ENCODE peak calls at places on chromosomes 3 and 15, in five cellular contexts. M is cardiac muscle cell, R is fibroblast of lung, H is thyroid gland, J is fibroblast of the aortic adventitia. C is an unnamed sample.

GRCh38 chr3:82834098-82834497 is 1072.7 kb upstream of the GBE1 start:
- DNase-seq in H (no peak), R (no peak), M (no peak), J (no peak), C (no peak)

GRCh38 chr15:44094776-44095175 is 100.3 kb downstream of the FRMD5 start:
- DNase-seq in J (peak), M (no peak), R (peak), H (no peak), C (no peak)

GRCh38 chr3:140187648-140188221 is 252.8 kb downstream of the CLSTN2 start:
- DNase-seq in R (no peak), M (no peak), H (peak), J (no peak), C (no peak)

GRCh38 chr15:66138096-66138783 is 115.3 kb downstream of the MEGF11 start:
- DNase-seq in J (no peak), H (peak), R (no peak), M (peak), C (no peak)

GRCh38 chr15:31498329-31498728 is 171.7 kb downstream of the KLF13 start:
- DNase-seq in M (no peak), H (no peak), J (no peak), R (no peak), C (no peak)

GRCh38 chr15:35784745-35785144 is 238.8 kb upstream of the DPH6 start:
- DNase-seq in R (no peak), H (peak), J (no peak), M (peak), C (no peak)

GRCh38 chr15:80709542-80709941 is 14.4 kb downstream of the ABHD17C start:
- DNase-seq in M (no peak), H (peak), R (no peak), J (no peak), C (no peak)

GRCh38 chr15:39589193-39589814 is 8.4 kb downstream of the THBS1 start:
- DNase-seq in R (no peak), J (no peak), H (no peak), M (no peak), C (no peak)

GRCh38 chr3:114466816-114467215 is 173.0 kb downstream of the TIGIT start:
- DNase-seq in R (no peak), H (no peak), J (no peak), M (no peak), C (no peak)

GRCh38 chr15:20352241-20353200 is 189.1 kb downstream of the GOLGA6L6 start:
- DNase-seq in M (no peak), H (no peak), J (no peak), R (no peak), C (no peak)

GRCh38 chr3:43505351-43505750 is 116.5 kb downstream of the ANO10 start:
- DNase-seq in H (no peak), R (peak), M (no peak), J (peak), C (no peak)

GRCh38 chr15:54088837-54089236 is 110.6 kb downstream of the UNC13C start:
- DNase-seq in H (no peak), R (no peak), J (no peak), M (no peak), C (no peak)

GRCh38 chr3:10968390-10968789 is 24.2 kb upstream of the SLC6A1 start:
- DNase-seq in R (no peak), H (no peak), M (no peak), J (no peak), C (no peak)

GRCh38 chr3:23865595-23866396 is 51.0 kb downstream of the NKIRAS1 start:
- DNase-seq in R (peak), M (peak), J (no peak), H (peak), C (no peak)

GRCh38 chr3:124993462-124993861 is 58.9 kb upstream of the MUC13 start:
- DNase-seq in M (no peak), R (no peak), J (peak), H (no peak), C (no peak)

GRCh38 chr3:151445283-151446001 is 15.4 kb downstream of the IGSF10 start:
- DNase-seq in H (no peak), M (no peak), J (peak), R (peak), C (peak)

GRCh38 chr3:27533718-27534578 is 49.8 kb upstream of the SLC4A7 start:
- DNase-seq in R (peak), M (no peak), H (peak), J (peak), C (peak)

GRCh38 chr15:49059491-49059890 is 13.2 kb upstream of the SECISBP2L start:
- DNase-seq in J (no peak), R (no peak), H (no peak), M (no peak), C (no peak)

GRCh38 chr3:11195721-11196332 is 41.5 kb downstream of the HRH1 start:
- DNase-seq in H (no peak), R (peak), M (no peak), J (peak), C (no peak)

GRCh38 chr3:16427309-16427965 is 86.1 kb downstream of the RFTN1 start:
- DNase-seq in M (peak), R (peak), H (no peak), J (peak), C (peak)

GRCh38 chr15:73691398-73691797 is 7.2 kb downstream of the CD276 start:
- DNase-seq in M (peak), J (peak), R (peak), H (peak), C (peak)

GRCh38 chr3:53342353-53342752 is 5.0 kb downstream of the DCP1A start:
- DNase-seq in M (no peak), J (peak), R (peak), H (peak), C (no peak)

GRCh38 chr3:23202921-23203650 is at the start of gene UBE2E2:
- DNase-seq in R (peak), M (peak), J (peak), H (peak), C (peak)

GRCh38 chr3:179146911-179147570 is 1.1 kb upstream of the PIK3CA start:
- DNase-seq in H (no peak), J (peak), M (peak), R (peak), C (no peak)

GRCh38 chr15:31108836-31109235 is 7.3 kb upstream of the TRPM1 start:
- DNase-seq in M (no peak), H (no peak), J (no peak), R (peak), C (no peak)

GRCh38 chr3:52433328-52434060 is 11.4 kb downstream of the SEMA3G start:
- DNase-seq in M (peak), R (no peak), J (no peak), H (no peak), C (no peak)

GRCh38 chr3:157549498-157549897 is 46.3 kb upstream of the VEPH1 start:
- DNase-seq in H (no peak), M (no peak), R (no peak), J (no peak), C (no peak)

GRCh38 chr3:149352556-149352955 is 19.1 kb upstream of the TM4SF18 start:
- DNase-seq in H (peak), M (peak), J (peak), R (peak), C (no peak)

GRCh38 chr3:168885028-168885427 is 778.5 kb downstream of the MECOM start:
- DNase-seq in H (no peak), M (no peak), R (peak), J (peak), C (no peak)

GRCh38 chr3:74663178-74663577 is 48.7 kb upstream of the CNTN3 start:
- DNase-seq in J (no peak), H (no peak), R (no peak), M (no peak), C (no peak)

DNA sequence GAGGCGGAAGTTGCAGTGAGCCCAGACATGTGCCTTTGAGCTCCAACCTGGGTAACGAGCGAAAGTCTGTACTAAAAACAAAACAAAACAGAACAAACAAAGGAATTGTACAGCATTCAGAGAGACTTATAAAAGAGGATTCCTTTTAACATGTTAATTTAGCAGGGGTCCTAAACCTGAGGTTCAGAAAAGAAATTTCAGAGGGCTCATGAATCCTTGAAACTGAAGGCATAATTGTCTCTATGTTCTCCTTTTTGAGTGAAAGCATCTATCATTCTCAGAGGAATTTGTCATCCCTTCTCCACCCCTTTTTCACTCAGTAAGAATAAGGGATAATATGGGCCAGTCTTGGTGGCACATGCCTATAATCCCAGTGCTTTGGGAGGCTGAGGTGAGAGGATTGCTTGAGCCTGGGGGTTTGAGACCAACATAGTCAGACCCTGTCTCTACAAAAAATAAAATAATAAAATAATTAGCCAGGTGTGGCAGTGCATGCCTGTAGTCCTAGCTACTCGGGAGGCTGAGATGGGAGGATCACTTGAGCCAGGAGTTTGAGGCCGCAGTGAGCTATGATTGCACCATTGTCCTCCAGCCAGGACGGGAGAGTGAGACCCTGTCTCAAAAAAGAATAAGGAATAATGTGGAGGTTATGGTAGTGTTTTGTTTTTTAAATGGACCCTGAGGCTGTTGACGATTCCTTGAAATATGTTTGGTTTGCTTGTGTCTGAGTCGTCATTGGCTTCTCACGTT is 309.1 kb upstream of the C2CD4B start:
- DNase-seq in J (no peak), M (no peak), H (no peak), R (no peak), C (no peak)
- H3K4me3 ChIP-seq in J (no peak), M (no peak), H (no peak), R (no peak), C (no peak)

GRCh38 chr15:46555547-46555946 is 920.7 kb downstream of the SQOR start:
- DNase-seq in M (no peak), H (no peak), R (no peak), J (no peak), C (no peak)
- TF ChIP-seq CTCF in M (no peak), H (no peak), R (no peak), J (no peak), C (no peak)

GRCh38 chr3:123384256-123384655 is 64.6 kb downstream of the ADCY5 start:
- DNase-seq in R (no peak), J (no peak), M (no peak), H (no peak), C (no peak)

GRCh38 chr3:123385981-123386380 is 62.9 kb downstream of the ADCY5 start:
- DNase-seq in J (no peak), H (peak), R (peak), M (no peak), C (no peak)

GRCh38 chr3:123385499-123385898 is 63.4 kb downstream of the ADCY5 start:
- DNase-seq in R (no peak), J (no peak), M (no peak), H (no peak), C (no peak)

GRCh38 chr3:123386477-123387040 is 62.3 kb downstream of the ADCY5 start:
- DNase-seq in H (no peak), J (no peak), R (no peak), M (peak), C (no peak)

GRCh38 chr3:123385072-123385471 is 63.8 kb downstream of the ADCY5 start:
- DNase-seq in R (peak), H (no peak), M (peak), J (no peak), C (no peak)
- H3K4me3 ChIP-seq in R (no peak), H (no peak), M (no peak), J (no peak), C (no peak)

DNA sequence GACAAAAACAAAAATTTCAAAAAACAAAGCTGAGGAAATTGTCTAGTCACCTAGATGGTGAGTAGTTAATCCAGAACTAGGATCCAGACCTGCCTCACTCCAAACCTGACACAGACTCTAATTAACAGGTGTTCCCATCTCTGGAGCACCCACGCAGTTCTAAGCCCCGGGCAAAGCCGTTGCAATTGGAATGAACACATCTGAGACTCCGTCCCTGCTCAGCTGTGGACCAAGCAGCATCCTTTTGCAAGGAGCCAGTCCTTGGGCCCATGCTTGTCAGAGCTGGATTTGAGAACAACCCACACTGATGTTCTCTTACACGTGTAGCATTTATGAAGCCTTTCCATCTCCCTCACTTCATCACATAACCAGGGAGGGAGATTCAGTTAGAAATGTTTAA is 54.8 kb downstream of the LMCD1 start:
- DNase-seq in M (no peak), J (no peak), H (no peak), R (no peak), C (no peak)
- TF ChIP-seq CTCF in M (no peak), J (no peak), H (no peak), R (no peak), C (no peak)

GRCh38 chr3:127211118-127212060 is 18.5 kb downstream of the PRR23E start:
- DNase-seq in H (no peak), R (no peak), M (no peak), J (no peak), C (no peak)

GRCh38 chr3:127212711-127213110 is 19.8 kb downstream of the PRR23E start:
- DNase-seq in J (no peak), R (no peak), H (no peak), M (no peak), C (no peak)

GRCh38 chr3:127212231-127212630 is 19.3 kb downstream of the PRR23E start:
- DNase-seq in H (no peak), M (no peak), J (no peak), R (no peak), C (no peak)

GRCh38 chr3:127214990-127215389 is 22.1 kb downstream of the PRR23E start:
- DNase-seq in J (no peak), R (no peak), M (no peak), H (no peak), C (no peak)

GRCh38 chr3:127213381-127213918 is 20.5 kb downstream of the PRR23E start:
- DNase-seq in J (no peak), M (no peak), H (no peak), R (no peak), C (no peak)
- H3K4me3 ChIP-seq in J (no peak), M (no peak), H (no peak), R (no peak), C (no peak)

DNA sequence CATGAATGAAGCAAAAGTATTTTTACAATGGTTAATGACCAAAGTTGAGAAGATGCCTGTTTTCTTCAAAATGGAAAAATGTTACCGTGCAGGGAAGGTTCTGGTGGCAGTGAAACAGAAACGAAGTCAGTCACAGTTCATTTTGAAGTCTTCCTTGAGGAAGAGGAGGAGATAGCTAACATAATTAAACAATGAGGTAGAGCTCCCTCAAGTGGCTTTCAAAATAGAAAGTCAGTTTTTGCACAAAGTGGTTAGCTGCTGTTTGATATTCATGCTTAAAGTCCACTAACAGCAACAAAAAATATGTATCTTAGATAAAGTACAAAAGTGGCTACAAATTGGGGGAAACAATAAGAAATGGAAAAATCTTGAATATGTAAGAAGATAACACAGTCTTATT is 87.3 kb downstream of the TFG start:
- DNase-seq in M (peak), H (no peak), J (peak), R (peak), C (no peak)
- TF ChIP-seq CTCF in M (peak), H (peak), J (peak), R (peak), C (peak)